ENCODE peak calls at places on chromosomes 6 and 20, in ten cellular contexts. F, I, V, U, N, K, Y, M, O and Z are unnamed samples.

GRCh38 chr6:152380351-152380767 is 256.8 kb downstream of the SYNE1 start:
- DNase-seq in F (no peak), I (no peak), V (no peak), U (peak; percentile 55), N (no peak), K (no peak), Y (no peak), M (no peak), O (no peak), Z (no peak)

GRCh38 chr20:52056203-52057062 is 135.1 kb downstream of the ZFP64 start:
- DNase-seq in F (no peak), I (no peak), V (no peak), U (peak; percentile 85), N (no peak), K (no peak), Y (no peak), M (no peak), O (no peak), Z (no peak)

GRCh38 chr6:105779113-105779512 is 307.0 kb upstream of the PRDM1 start:
- DNase-seq in F (no peak), I (no peak), V (no peak), U (no peak), N (no peak), K (no peak), Y (no peak), M (no peak), O (no peak), Z (no peak)

GRCh38 chr6:17015144-17015543 is 86.7 kb upstream of the STMND1 start:
- DNase-seq in F (no peak), I (no peak), V (no peak), U (peak; percentile 57), N (peak; percentile 50), K (no peak), Y (no peak), M (no peak), O (no peak), Z (no peak)

GRCh38 chr6:44940367-44940766 is 387.8 kb upstream of the RUNX2 start:
- DNase-seq in F (no peak), I (no peak), V (no peak), U (no peak), N (no peak), K (no peak), Y (no peak), M (no peak), O (no peak), Z (no peak)

GRCh38 chr20:51326241-51326819 is 216.2 kb downstream of the NFATC2 start:
- DNase-seq in F (peak; percentile 92), I (peak; percentile 76), V (no peak), U (peak; percentile 59), N (no peak), K (peak; percentile 78), Y (no peak), M (no peak), O (no peak), Z (peak; percentile 56)

GRCh38 chr6:117711369-117711768 is 36.1 kb downstream of the NUS1 start:
- DNase-seq in F (no peak), I (no peak), V (no peak), U (peak; percentile 27), N (peak; percentile 3), K (no peak), Y (no peak), M (no peak), O (no peak), Z (no peak)

GRCh38 chr20:8144282-8145245 is 12.5 kb downstream of the PLCB1 start:
- DNase-seq in F (peak; percentile 54), I (no peak), V (no peak), U (peak; percentile 8), N (peak; percentile 12), K (peak; percentile 40), Y (no peak), M (no peak), O (no peak), Z (no peak)

GRCh38 chr6:90343581-90343980 is 46.9 kb upstream of the BACH2 start:
- DNase-seq in F (no peak), I (no peak), V (no peak), U (peak; percentile 35), N (no peak), K (no peak), Y (peak; percentile 77), M (no peak), O (no peak), Z (no peak)

GRCh38 chr20:3767434-3768341 is at the start of gene ADISSP:
- DNase-seq in F (peak; percentile 99), I (peak; percentile 99), V (peak; percentile 99), U (peak; percentile 99), N (peak; percentile 99), K (peak; percentile 99), Y (peak; percentile 100), M (peak; percentile 92), O (peak; percentile 99), Z (peak; percentile 98)
- TF ChIP-seq CTCF in F (no peak), I (no peak), V (no peak), U (no peak), N (no peak), K (peak; percentile 29), Y (no peak), M (no peak), O (no peak), Z (no peak)

DNA sequence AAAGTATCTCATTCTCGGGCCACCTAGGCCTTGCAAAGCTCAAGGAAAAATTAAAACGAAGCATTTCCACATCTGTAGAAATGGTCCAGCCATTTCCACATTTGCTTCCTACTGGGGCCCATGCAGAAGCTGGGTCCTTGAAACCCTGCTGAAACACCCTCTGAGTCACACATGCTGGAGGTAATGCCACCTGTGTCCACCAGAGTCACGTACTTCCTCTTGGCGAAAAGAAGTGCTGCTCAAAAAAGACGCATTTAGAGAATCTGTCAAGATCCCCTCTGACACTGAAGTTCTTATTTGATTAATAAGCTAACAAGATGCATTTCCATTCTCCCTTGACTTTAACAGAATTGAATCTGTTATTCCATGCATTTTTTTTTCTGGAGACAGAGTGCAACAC is 423.2 kb downstream of the PREX1 start:
- DNase-seq in F (no peak), I (no peak), V (no peak), U (no peak), N (peak; percentile 14), K (no peak), Y (no peak), M (no peak), O (no peak), Z (no peak)
- TF ChIP-seq CTCF in F (peak; percentile 71), I (no peak), V (no peak), U (no peak), N (no peak), K (peak; percentile 52), Y (no peak), M (no peak), O (peak; percentile 8), Z (no peak)

GRCh38 chr20:14193885-14194284 is 143.5 kb downstream of the FLRT3 start:
- DNase-seq in F (no peak), I (no peak), V (no peak), U (peak; percentile 10), N (no peak), K (no peak), Y (no peak), M (no peak), O (no peak), Z (no peak)
- TF ChIP-seq CTCF in F (peak; percentile 64), I (peak; percentile 25), V (no peak), U (peak; percentile 33), N (no peak), K (peak; percentile 54), Y (no peak), M (no peak), O (no peak), Z (no peak)

GRCh38 chr6:136792066-136792944 is at the start of gene MAP3K5:
- DNase-seq in F (peak; percentile 89), I (peak; percentile 63), V (peak; percentile 94), U (peak; percentile 94), N (peak; percentile 88), K (peak; percentile 79), Y (peak; percentile 88), M (peak; percentile 84), O (peak; percentile 95), Z (peak; percentile 88)
- TF ChIP-seq CTCF in F (no peak), I (no peak), V (peak; percentile 86), U (peak; percentile 50), N (no peak), K (no peak), Y (peak; percentile 92), M (peak; percentile 41), O (peak; percentile 30), Z (peak; percentile 42)

DNA sequence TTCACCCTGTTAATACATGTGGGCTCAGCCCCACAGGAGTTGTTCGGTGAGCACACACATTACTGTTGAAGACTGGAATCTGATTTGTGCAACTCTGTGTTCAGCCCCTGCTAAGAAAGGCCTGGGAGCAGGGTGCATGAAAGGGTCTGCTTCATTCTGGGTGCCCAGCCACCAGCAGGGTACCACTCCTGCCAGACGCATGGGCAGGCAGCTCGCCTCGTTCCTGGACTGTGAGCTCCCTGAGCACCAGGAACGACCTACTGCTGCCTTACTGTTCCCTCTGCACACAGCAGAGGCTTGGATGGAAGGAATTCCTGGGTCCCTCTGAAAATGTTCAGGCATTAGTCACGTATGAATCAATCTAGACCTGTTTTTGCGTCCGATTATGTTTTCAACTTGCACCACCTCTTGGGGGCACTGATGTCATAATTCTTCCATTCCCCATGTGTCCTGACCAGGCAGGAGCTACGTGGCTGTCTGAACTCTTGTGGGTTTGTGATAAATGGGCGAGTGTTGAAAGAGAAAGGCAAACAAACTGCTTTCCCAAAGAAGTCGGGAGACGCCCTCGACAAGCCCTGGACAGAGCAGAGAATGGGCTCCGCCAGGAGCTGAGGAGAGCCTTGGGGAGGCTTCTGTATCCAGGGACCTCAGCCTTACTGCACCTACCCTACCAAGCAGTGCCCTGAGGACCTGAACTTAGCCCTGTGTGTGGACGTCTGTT is 123.9 kb downstream of the LY86 start:
- DNase-seq in F (no peak), I (no peak), V (no peak), U (peak; percentile 98), N (no peak), K (no peak), Y (no peak), M (no peak), O (no peak), Z (no peak)
- TF ChIP-seq CTCF in F (no peak), I (no peak), V (no peak), U (peak; percentile 24), N (no peak), K (no peak), Y (no peak), M (no peak), O (no peak), Z (no peak)